ENCODE peak calls at places on chromosomes 16 and 17, in four cellular contexts. X is K562, F is H1, J is GM12878. E is an unnamed sample. For H3K36me3, the result is how much of the 10 kb centered on the place peaks cover.

GRCh38 chr17:67830440-67830839 is 5.1 kb downstream of the BPTF start:
- DNase-seq in F (no peak), J (no peak), X (no peak), E (no peak)

GRCh38 chr16:70683146-70683944 is 2.5 kb downstream of the MTSS2 start:
- DNase-seq in J (no peak), X (no peak), F (no peak), E (no peak)

GRCh38 chr16:84124529-84125073 is 7.9 kb upstream of the MBTPS1 start:
- DNase-seq in J (no peak), F (no peak), X (no peak), E (no peak)

GRCh38 chr17:74737299-74738050 is 419 bp downstream of the RAB37 start:
- DNase-seq in J (no peak), F (no peak), X (peak), E (peak)

GRCh38 chr16:89557230-89557935 is 3.1 kb upstream of the RPL13 start:
- DNase-seq in F (no peak), X (peak), J (no peak), E (peak)

GRCh38 chr17:7292729-7293128 is 1.7 kb downstream of the YBX2 start:
- DNase-seq in J (no peak), F (no peak), X (no peak), E (no peak)

GRCh38 chr17:78324391-78325075 is 35.3 kb downstream of the SOCS3 start:
- DNase-seq in F (no peak), J (no peak), X (no peak), E (no peak)

GRCh38 chr16:68289621-68290329 is 21.0 kb downstream of the SLC7A6OS start:
- DNase-seq in F (no peak), X (peak), J (peak), E (no peak)

GRCh38 chr16:89052824-89053724 is 40.6 kb upstream of the ACSF3 start:
- DNase-seq in F (no peak), J (no peak), X (peak), E (peak)

GRCh38 chr16:66741131-66741900 is 10.1 kb downstream of the DYNC1LI2 start:
- DNase-seq in X (peak), J (no peak), F (no peak), E (peak)
- H3K36me3 ChIP-seq in X (half or more), J (under half), F (half or more), E (under half)

GRCh38 chr17:46003907-46004748 is 5.1 kb downstream of the STH start:
- DNase-seq in X (no peak), J (no peak), F (no peak), E (peak)
- TF ChIP-seq RFX5 in X (no peak), J (no peak), F (no peak), E (no peak)

GRCh38 chr17:4174556-4174955 is 31.6 kb downstream of the CYB5D2 start:
- DNase-seq in F (no peak), J (no peak), X (no peak), E (no peak)

GRCh38 chr17:4177732-4178131 is 34.7 kb downstream of the CYB5D2 start:
- DNase-seq in J (no peak), X (no peak), F (no peak), E (no peak)

GRCh38 chr17:4173771-4174170 is 30.8 kb downstream of the CYB5D2 start:
- DNase-seq in X (no peak), F (no peak), J (no peak), E (no peak)

GRCh38 chr17:4176803-4177472 is 33.9 kb downstream of the CYB5D2 start:
- DNase-seq in F (no peak), J (no peak), X (no peak), E (no peak)

GRCh38 chr17:4175921-4176802 is 33.2 kb downstream of the CYB5D2 start:
- DNase-seq in X (no peak), F (no peak), J (no peak), E (no peak)
- TF ChIP-seq ATF2 in X (no peak), F (no peak), J (no peak), E (no peak)

DNA sequence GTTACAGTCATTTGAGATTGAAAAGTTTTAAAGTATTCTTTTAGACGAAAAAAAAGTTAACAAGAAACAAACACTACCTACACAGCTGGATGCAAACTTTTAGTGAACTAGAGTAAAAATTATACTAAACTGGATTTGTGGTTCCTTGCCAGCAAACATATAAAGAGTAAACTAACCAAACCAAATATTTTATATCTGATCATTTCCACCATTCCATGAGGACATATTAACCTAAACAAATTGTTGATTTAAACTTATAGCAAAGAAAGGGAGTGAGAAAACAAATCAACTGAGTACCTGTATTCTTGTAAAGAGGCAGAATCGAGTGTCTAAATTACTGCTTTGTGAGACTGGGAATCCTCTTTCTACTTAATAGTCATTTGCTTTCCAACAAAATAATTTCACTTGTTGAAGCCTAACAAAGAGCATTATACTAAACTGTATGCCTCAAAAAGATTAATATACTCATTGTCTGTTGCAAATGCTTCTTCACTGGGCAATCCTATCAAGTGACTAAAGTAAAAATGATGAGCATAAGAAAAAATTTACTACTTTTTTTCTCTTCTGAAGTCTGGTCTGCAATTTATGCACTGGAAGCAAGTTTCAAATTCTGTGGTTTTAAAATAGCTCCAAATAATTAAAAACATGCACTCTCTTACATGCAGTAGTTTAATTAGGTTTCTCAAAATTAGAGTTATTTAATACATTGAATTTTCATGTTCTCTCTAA is 37.5 kb downstream of the AKAP10 start:
- DNase-seq in F (no peak), X (no peak), J (no peak), E (no peak)
- H3K36me3 ChIP-seq in F (under half), X (half or more), J (under half), E (half or more)

GRCh38 chr16:73209190-73209589 is 161.3 kb upstream of the ZFHX3 start:
- DNase-seq in X (no peak), F (no peak), J (no peak), E (no peak)
- TF ChIP-seq RFX5 in X (no peak), F (no peak), J (no peak), E (no peak)

GRCh38 chr17:82892869-82893565 is 53.2 kb upstream of the ZNF750 start:
- DNase-seq in X (no peak), J (no peak), F (no peak), E (no peak)
- TF ChIP-seq ATF2 in X (no peak), J (no peak), F (no peak), E (no peak)

E was measured in HepG2.